ENCODE peak calls at places on chromosomes 2 and 18, in six cellular contexts. W is NCI-H2081, K is fibroblast of pulmonary artery, X is endodermal cell, A is kidney epithelial cell, U is mesothelial cell of epicardium. T is an unnamed sample.
A peak's percentile ranks its signal among the peaks of the same experiment; 100 is the strongest.

GRCh38 chr18:49031511-49032188 is 80.9 kb upstream of the SMAD7 start:
- DNase-seq in W (no peak), K (no peak), X (peak; percentile 46), A (no peak), U (no peak), T (no peak)

GRCh38 chr2:37720533-37721218 is 49.2 kb upstream of the CDC42EP3 start:
- DNase-seq in W (no peak), K (peak; percentile 50), X (no peak), A (no peak), U (no peak), T (peak; percentile 89)

GRCh38 chr18:8735274-8735673 is 29.9 kb downstream of the MTCL1 start:
- DNase-seq in W (no peak), K (no peak), X (no peak), A (no peak), U (no peak), T (no peak)

GRCh38 chr2:12333293-12333692 is 383.4 kb upstream of the TRIB2 start:
- DNase-seq in W (no peak), K (no peak), X (no peak), A (no peak), U (no peak), T (no peak)

GRCh38 chr2:241295326-241296095 is 20.0 kb downstream of the HDLBP start:
- DNase-seq in W (no peak), K (no peak), X (no peak), A (no peak), U (no peak), T (peak; percentile 60)

GRCh38 chr18:41992698-41993097 is 37.7 kb downstream of the PIK3C3 start:
- DNase-seq in W (no peak), K (no peak), X (no peak), A (no peak), U (no peak), T (no peak)

GRCh38 chr2:121078869-121079268 is 206.1 kb downstream of the TFCP2L1 start:
- DNase-seq in W (no peak), K (no peak), X (no peak), A (no peak), U (no peak), T (no peak)

GRCh38 chr2:59173325-59173724 is 932.2 kb upstream of the FANCL start:
- DNase-seq in W (no peak), K (no peak), X (no peak), A (no peak), U (no peak), T (no peak)

GRCh38 chr2:173053043-173053699 is 22.5 kb upstream of the MAP3K20 start:
- DNase-seq in W (no peak), K (no peak), X (no peak), A (no peak), U (no peak), T (peak; percentile 17)

GRCh38 chr2:71821856-71822255 is 325.8 kb downstream of the CYP26B1 start:
- DNase-seq in W (no peak), K (no peak), X (no peak), A (no peak), U (no peak), T (no peak)

GRCh38 chr2:237702439-237703397 is 75.3 kb downstream of the LRRFIP1 start:
- DNase-seq in W (no peak), K (peak; percentile 78), X (peak; percentile 86), A (no peak), U (no peak), T (peak; percentile 92)

GRCh38 chr2:24477229-24477628 is 13.8 kb upstream of the NCOA1 start:
- DNase-seq in W (no peak), K (no peak), X (no peak), A (no peak), U (no peak), T (no peak)

GRCh38 chr2:225616848-225617247 is 217.3 kb downstream of the NYAP2 start:
- DNase-seq in W (no peak), K (no peak), X (no peak), A (no peak), U (no peak), T (no peak)

GRCh38 chr2:191230174-191230573 is 15.0 kb upstream of the MYO1B start:
- DNase-seq in W (no peak), K (peak; percentile 70), X (no peak), A (peak; percentile 81), U (no peak), T (peak; percentile 80)

GRCh38 chr18:6929370-6930102 is 188.1 kb downstream of the LAMA1 start:
- DNase-seq in W (no peak), K (no peak), X (peak; percentile 80), A (no peak), U (no peak), T (no peak)

GRCh38 chr2:215826376-215826775 is 187.0 kb downstream of the MREG start:
- DNase-seq in W (no peak), K (no peak), X (no peak), A (no peak), U (no peak), T (peak; percentile 19)

GRCh38 chr2:52465267-52465666 is 1302.3 kb upstream of the CHAC2 start:
- DNase-seq in W (no peak), K (peak; percentile 7), X (no peak), A (no peak), U (no peak), T (no peak)

GRCh38 chr2:183250472-183250871 is 126.2 kb downstream of the NUP35 start:
- DNase-seq in W (no peak), K (no peak), X (no peak), A (no peak), U (no peak), T (no peak)

GRCh38 chr2:226578373-226578772 is 221.2 kb downstream of the IRS1 start:
- DNase-seq in W (no peak), K (no peak), X (no peak), A (no peak), U (no peak), T (no peak)

GRCh38 chr18:5630057-5630765 is 86.4 kb upstream of the EPB41L3 start:
- DNase-seq in W (peak; percentile 88), K (peak; percentile 55), X (peak; percentile 95), A (no peak), U (peak; percentile 69), T (no peak)

GRCh38 chr2:57434429-57434828 is 612.2 kb upstream of the VRK2 start:
- DNase-seq in W (no peak), K (no peak), X (no peak), A (no peak), U (no peak), T (no peak)

GRCh38 chr2:25543939-25544338 is 129.4 kb downstream of the DTNB start:
- DNase-seq in W (no peak), K (no peak), X (peak; percentile 47), A (no peak), U (no peak), T (no peak)

GRCh38 chr18:45449761-45450227 is 165.5 kb upstream of the SLC14A2 start:
- DNase-seq in W (peak; percentile 12), K (no peak), X (no peak), A (no peak), U (no peak), T (peak; percentile 62)